ENCODE peak calls at places on chromosome 6, in seven cellular contexts. One of them, this sample, is unnamed.

GRCh38 chr6:129111853-129112252 is 228.9 kb downstream of the LAMA2 start:
- DNase-seq in body of pancreas: no peak
- DNase-seq in stomach: no peak
- DNase-seq in ovary: no peak
- DNase-seq in HCT116: no peak
- DNase-seq in adrenal gland: no peak
- DNase-seq in transverse colon: no peak
- DNase-seq in this sample: no peak

GRCh38 chr6:37994238-37994637 is 174.7 kb downstream of the ZFAND3 start:
- DNase-seq in body of pancreas: no peak
- DNase-seq in stomach: no peak
- DNase-seq in HCT116: no peak
- DNase-seq in adrenal gland: no peak
- DNase-seq in transverse colon: no peak
- DNase-seq in ovary: no peak
- DNase-seq in this sample: no peak

GRCh38 chr6:25315194-25315593 is 36.0 kb downstream of the CARMIL1 start:
- DNase-seq in stomach: no peak
- DNase-seq in body of pancreas: no peak
- DNase-seq in HCT116: no peak
- DNase-seq in ovary: no peak
- DNase-seq in transverse colon: no peak
- DNase-seq in adrenal gland: no peak
- DNase-seq in this sample: no peak

GRCh38 chr6:37177083-37177949 is 7.4 kb downstream of the PIM1 start:
- DNase-seq in adrenal gland: no peak
- DNase-seq in transverse colon: no peak
- DNase-seq in stomach: no peak
- DNase-seq in ovary: no peak
- DNase-seq in HCT116: no peak
- DNase-seq in body of pancreas: no peak
- DNase-seq in this sample: no peak

GRCh38 chr6:30491963-30492616 is 2.8 kb downstream of the HLA-E start:
- DNase-seq in ovary: no peak
- DNase-seq in stomach: no peak
- DNase-seq in body of pancreas: no peak
- DNase-seq in adrenal gland: no peak
- DNase-seq in transverse colon: no peak
- DNase-seq in HCT116: no peak
- DNase-seq in this sample: no peak

GRCh38 chr6:108343894-108344293 is 49.0 kb downstream of the AFG1L start:
- DNase-seq in stomach: no peak
- DNase-seq in HCT116: no peak
- DNase-seq in body of pancreas: no peak
- DNase-seq in transverse colon: no peak
- DNase-seq in adrenal gland: no peak
- DNase-seq in ovary: no peak
- DNase-seq in this sample: no peak

GRCh38 chr6:4820704-4821276 is 44.6 kb downstream of the CDYL start:
- DNase-seq in transverse colon: no peak
- DNase-seq in adrenal gland: no peak
- DNase-seq in stomach: no peak
- DNase-seq in ovary: no peak
- DNase-seq in body of pancreas: no peak
- DNase-seq in HCT116: no peak
- DNase-seq in this sample: no peak

GRCh38 chr6:72040106-72040505 is 153.8 kb downstream of the RIMS1 start:
- DNase-seq in transverse colon: no peak
- DNase-seq in adrenal gland: no peak
- DNase-seq in HCT116: no peak
- DNase-seq in body of pancreas: no peak
- DNase-seq in stomach: no peak
- DNase-seq in ovary: no peak
- DNase-seq in this sample: no peak

GRCh38 chr6:33521790-33522091 is 58.3 kb downstream of the BAK1 start:
- DNase-seq in stomach: no peak
- DNase-seq in HCT116: no peak
- DNase-seq in adrenal gland: no peak
- DNase-seq in ovary: no peak
- DNase-seq in transverse colon: no peak
- DNase-seq in body of pancreas: no peak
- DNase-seq in this sample: no peak

GRCh38 chr6:6793388-6794250 is 205.1 kb downstream of the LY86 start:
- DNase-seq in stomach: no peak
- DNase-seq in ovary: no peak
- DNase-seq in body of pancreas: no peak
- DNase-seq in adrenal gland: no peak
- DNase-seq in transverse colon: no peak
- DNase-seq in HCT116: no peak
- DNase-seq in this sample: no peak

GRCh38 chr6:136668571-136668970 is 118.3 kb upstream of the MAP7 start:
- DNase-seq in ovary: no peak
- DNase-seq in transverse colon: no peak
- DNase-seq in HCT116: no peak
- DNase-seq in stomach: no peak
- DNase-seq in body of pancreas: no peak
- DNase-seq in adrenal gland: no peak
- DNase-seq in this sample: no peak

GRCh38 chr6:128516514-128516898 is 3.9 kb downstream of the PTPRK start:
- DNase-seq in body of pancreas: no peak
- DNase-seq in transverse colon: no peak
- DNase-seq in HCT116: no peak
- DNase-seq in ovary: no peak
- DNase-seq in adrenal gland: no peak
- DNase-seq in stomach: no peak
- DNase-seq in this sample: no peak

GRCh38 chr6:28817808-28818145 is 106.0 kb downstream of the TRIM27 start:
- DNase-seq in adrenal gland: no peak
- DNase-seq in stomach: no peak
- DNase-seq in body of pancreas: no peak
- DNase-seq in transverse colon: no peak
- DNase-seq in HCT116: no peak
- DNase-seq in ovary: no peak
- DNase-seq in this sample: no peak

GRCh38 chr6:816510-817084 is 123.7 kb upstream of the EXOC2 start:
- DNase-seq in body of pancreas: no peak
- DNase-seq in transverse colon: no peak
- DNase-seq in ovary: no peak
- DNase-seq in HCT116: no peak
- DNase-seq in stomach: no peak
- DNase-seq in adrenal gland: no peak
- DNase-seq in this sample: no peak

GRCh38 chr6:168583821-168584220 is 142.8 kb downstream of the SMOC2 start:
- DNase-seq in body of pancreas: peak; percentile 16
- DNase-seq in stomach: peak; percentile 56
- DNase-seq in transverse colon: no peak
- DNase-seq in adrenal gland: no peak
- DNase-seq in ovary: no peak
- DNase-seq in HCT116: no peak
- DNase-seq in this sample: no peak

GRCh38 chr6:119586250-119586882 is 236.8 kb upstream of the MAN1A1 start:
- DNase-seq in adrenal gland: no peak
- DNase-seq in body of pancreas: no peak
- DNase-seq in transverse colon: no peak
- DNase-seq in stomach: no peak
- DNase-seq in ovary: no peak
- DNase-seq in HCT116: no peak
- DNase-seq in this sample: no peak

GRCh38 chr6:41286544-41287346 is at the start of gene TREM1:
- DNase-seq in HCT116: no peak
- DNase-seq in ovary: no peak
- DNase-seq in adrenal gland: peak; percentile 75
- DNase-seq in body of pancreas: peak; percentile 15
- DNase-seq in stomach: no peak
- DNase-seq in transverse colon: peak; percentile 35
- DNase-seq in this sample: no peak

GRCh38 chr6:10588562-10589428 is 67.6 kb downstream of the GCNT2 start:
- DNase-seq in stomach: no peak
- DNase-seq in transverse colon: no peak
- DNase-seq in adrenal gland: no peak
- DNase-seq in HCT116: no peak
- DNase-seq in ovary: no peak
- DNase-seq in body of pancreas: no peak
- DNase-seq in this sample: no peak

GRCh38 chr6:53042112-53042511 is 23.1 kb upstream of the FBXO9 start:
- DNase-seq in HCT116: peak; percentile 54
- DNase-seq in body of pancreas: no peak
- DNase-seq in ovary: no peak
- DNase-seq in transverse colon: no peak
- DNase-seq in stomach: no peak
- DNase-seq in adrenal gland: no peak
- DNase-seq in this sample: no peak

GRCh38 chr6:154733610-154734379 is 579 bp downstream of the SCAF8 start:
- DNase-seq in HCT116: peak; percentile 95
- DNase-seq in transverse colon: peak; percentile 96
- DNase-seq in body of pancreas: peak; percentile 97
- DNase-seq in ovary: peak; percentile 94
- DNase-seq in stomach: peak; percentile 97
- DNase-seq in adrenal gland: peak; percentile 99
- DNase-seq in this sample: peak; percentile 97
- TF ChIP-seq POLR2A in HCT116: no peak
- TF ChIP-seq POLR2A in transverse colon: peak; percentile 71
- TF ChIP-seq POLR2A in body of pancreas: peak; percentile 35
- TF ChIP-seq POLR2A in ovary: no peak
- TF ChIP-seq POLR2A in stomach: no peak
- TF ChIP-seq POLR2A in adrenal gland: peak; percentile 77
- TF ChIP-seq POLR2A in this sample: no peak

DNA sequence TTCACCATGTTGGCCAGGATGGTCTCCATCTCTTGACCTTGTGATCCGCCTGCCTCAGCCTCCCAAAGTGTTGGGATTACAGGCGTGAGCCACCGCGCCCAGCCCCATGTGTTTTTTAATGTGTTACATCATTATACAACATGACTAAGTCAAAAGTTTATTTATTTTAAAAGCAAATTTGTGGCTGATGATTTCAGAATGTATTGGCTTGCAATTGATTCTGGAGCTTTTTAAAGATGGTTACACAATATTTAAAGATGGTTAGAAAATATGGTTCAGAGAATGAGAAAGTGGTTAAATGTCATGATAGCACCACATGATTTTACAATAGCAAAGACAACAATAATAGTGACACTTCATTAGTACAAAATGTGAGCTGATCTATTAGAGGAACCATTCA is 80.5 kb downstream of the SASH1 start:
- DNase-seq in body of pancreas: no peak
- DNase-seq in ovary: no peak
- DNase-seq in HCT116: no peak
- DNase-seq in transverse colon: no peak
- DNase-seq in adrenal gland: no peak
- DNase-seq in stomach: no peak
- DNase-seq in this sample: no peak
- H3K27ac ChIP-seq in body of pancreas: no peak overlapping the region
- H3K27ac ChIP-seq in ovary: no peak overlapping the region
- H3K27ac ChIP-seq in HCT116: no peak overlapping the region
- H3K27ac ChIP-seq in transverse colon: no peak overlapping the region
- H3K27ac ChIP-seq in adrenal gland: no peak overlapping the region
- H3K27ac ChIP-seq in stomach: peak overlapping the region; percentile 19
- H3K27ac ChIP-seq in this sample: peak overlapping the region; percentile 22

DNA sequence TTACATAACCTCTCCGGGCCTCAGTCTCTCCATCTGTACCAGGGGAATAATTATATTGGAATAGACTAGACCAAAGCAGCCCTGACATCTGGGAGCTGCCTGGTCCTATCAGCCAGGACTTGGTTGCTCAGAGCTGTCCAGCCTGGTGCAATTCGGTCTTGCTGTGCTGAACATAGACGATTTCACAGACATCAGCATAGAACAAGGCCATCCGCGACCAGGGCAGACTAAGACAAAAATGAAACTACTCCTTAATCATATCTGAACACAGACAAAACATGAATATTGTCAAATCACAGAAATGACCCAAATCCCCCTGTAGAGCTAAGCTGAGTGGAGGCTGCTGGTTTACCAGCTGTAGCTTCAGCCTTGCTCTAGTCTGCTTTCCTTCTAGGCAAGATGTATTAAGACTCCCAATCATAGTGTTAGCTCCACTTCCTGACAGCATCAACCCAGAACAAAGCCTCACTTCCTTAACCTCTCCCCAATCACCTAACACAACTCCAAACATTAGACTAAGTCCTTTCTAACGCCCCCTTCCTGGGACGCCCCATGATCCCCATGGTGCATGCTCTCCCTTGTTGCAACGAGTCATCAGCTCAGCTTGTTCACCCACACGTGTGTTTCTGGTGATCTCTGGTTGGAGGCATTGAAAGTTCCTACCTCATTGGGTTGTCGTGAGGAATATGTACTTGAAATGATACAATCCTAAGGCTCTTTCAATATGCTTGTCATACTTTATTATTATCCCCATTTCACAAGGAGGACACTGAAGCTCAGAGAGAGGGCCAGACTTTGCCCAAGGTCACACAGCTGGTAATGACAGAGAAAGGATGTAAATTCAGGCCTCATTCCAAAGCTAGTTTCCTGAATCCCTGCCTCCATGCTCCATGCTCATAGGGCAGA is 3.5 kb upstream of the MAPK13 start:
- DNase-seq in stomach: no peak
- DNase-seq in ovary: no peak
- DNase-seq in transverse colon: no peak
- DNase-seq in body of pancreas: peak; percentile 4
- DNase-seq in HCT116: no peak
- DNase-seq in adrenal gland: peak; percentile 66
- DNase-seq in this sample: peak; percentile 34
- TF ChIP-seq POLR2A in stomach: no peak
- TF ChIP-seq POLR2A in ovary: no peak
- TF ChIP-seq POLR2A in transverse colon: no peak
- TF ChIP-seq POLR2A in body of pancreas: no peak
- TF ChIP-seq POLR2A in HCT116: no peak
- TF ChIP-seq POLR2A in adrenal gland: no peak
- TF ChIP-seq POLR2A in this sample: no peak

DNA sequence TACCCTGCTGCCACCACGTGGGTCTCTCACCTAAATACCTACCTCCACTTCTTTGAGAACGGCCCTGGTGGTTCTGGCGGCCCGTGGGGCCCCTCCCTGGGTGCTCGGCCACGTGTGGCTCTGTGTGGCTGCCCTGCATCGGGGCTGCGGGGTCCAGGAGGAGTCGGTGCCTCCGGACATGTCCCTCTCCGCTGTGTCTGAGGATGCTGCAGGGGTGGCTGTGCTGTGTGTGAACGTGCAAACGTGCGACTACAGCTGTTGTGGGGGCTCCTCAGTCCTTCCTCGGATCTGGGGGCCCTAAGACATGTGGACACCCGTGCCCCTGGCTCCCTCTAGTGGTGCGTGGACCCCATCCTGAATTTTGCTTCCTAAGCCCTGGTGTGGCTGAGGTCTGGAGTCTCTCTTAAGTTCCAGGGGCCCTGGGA is 691.8 kb downstream of the QKI start:
- DNase-seq in body of pancreas: no peak
- DNase-seq in stomach: no peak
- DNase-seq in ovary: no peak
- DNase-seq in adrenal gland: no peak
- DNase-seq in transverse colon: no peak
- DNase-seq in HCT116: no peak
- DNase-seq in this sample: no peak
- H3K27ac ChIP-seq in body of pancreas: no peak overlapping the region
- H3K27ac ChIP-seq in stomach: no peak overlapping the region
- H3K27ac ChIP-seq in ovary: no peak overlapping the region
- H3K27ac ChIP-seq in adrenal gland: no peak overlapping the region
- H3K27ac ChIP-seq in transverse colon: no peak overlapping the region
- H3K27ac ChIP-seq in HCT116: no peak overlapping the region
- H3K27ac ChIP-seq in this sample: no peak overlapping the region